ENCODE peak calls at places on chromosomes 16 and 17, in four cellular contexts. N is thoracic aorta, H is aorta, L is GM23338. Y is an unnamed sample.
A peak's percentile ranks its signal among the peaks of the same experiment; 100 is the strongest.

GRCh38 chr17:43645765-43646481 is 15.8 kb downstream of the MEOX1 start:
- DNase-seq in H (peak; percentile 92), L (peak; percentile 62), N (peak; percentile 23), Y (no peak)

GRCh38 chr17:9890124-9890523 is 14.9 kb downstream of the RCVRN start:
- DNase-seq in L (peak; percentile 88), H (no peak), N (no peak), Y (peak; percentile 35)

GRCh38 chr16:76941091-76941490 is 249.9 kb upstream of the MON1B start:
- DNase-seq in N (no peak), L (no peak), H (no peak), Y (no peak)

GRCh38 chr16:67104845-67105244 is 4.9 kb upstream of the PHAF1 start:
- DNase-seq in N (no peak), L (no peak), H (no peak), Y (no peak)

GRCh38 chr17:75909812-75910274 is 5.2 kb upstream of the MRPL38 start:
- DNase-seq in H (no peak), N (no peak), L (no peak), Y (no peak)

GRCh38 chr17:40339068-40339699 is 25.4 kb downstream of the GJD3 start:
- DNase-seq in H (no peak), L (no peak), N (no peak), Y (peak; percentile 61)

GRCh38 chr17:11814655-11815262 is 182.5 kb downstream of the ZNF18 start:
- DNase-seq in H (no peak), L (no peak), N (no peak), Y (no peak)

GRCh38 chr16:73172621-73173312 is 124.8 kb upstream of the ZFHX3 start:
- DNase-seq in N (no peak), H (peak; percentile 93), L (peak; percentile 70), Y (peak; percentile 68)

GRCh38 chr17:12395733-12396354 is 269.8 kb upstream of the MYOCD start:
- DNase-seq in L (peak; percentile 78), H (no peak), N (no peak), Y (peak; percentile 48)

GRCh38 chr16:58011652-58012051 is 10.4 kb downstream of the USB1 start:
- DNase-seq in H (no peak), N (no peak), L (no peak), Y (no peak)

GRCh38 chr17:51079049-51079448 is 41.6 kb downstream of the SPAG9 start:
- DNase-seq in N (no peak), H (no peak), L (no peak), Y (no peak)

GRCh38 chr16:13896543-13897182 is 23.3 kb upstream of the ERCC4 start:
- DNase-seq in N (no peak), H (no peak), L (peak; percentile 39), Y (no peak)

GRCh38 chr16:4288148-4288921 is 15.5 kb upstream of the TFAP4 start:
- DNase-seq in L (peak; percentile 97), N (no peak), H (peak; percentile 94), Y (peak; percentile 83)

GRCh38 chr17:45934044-45934979 is 40.0 kb downstream of the MAPT start:
- DNase-seq in H (no peak), N (no peak), L (no peak), Y (no peak)

GRCh38 chr17:56593741-56594527 is 435 bp downstream of the NOG start:
- DNase-seq in L (peak; percentile 45), N (no peak), H (peak; percentile 85), Y (peak; percentile 76)

GRCh38 chr17:63479495-63480184 is 2.8 kb downstream of the ACE start:
- DNase-seq in N (no peak), H (peak; percentile 30), L (no peak), Y (no peak)

GRCh38 chr17:37743612-37743874 is 1.3 kb downstream of the HNF1B start:
- DNase-seq in H (no peak), L (no peak), N (no peak), Y (no peak)

GRCh38 chr17:49958723-49959122 is 10.3 kb upstream of the DLX4 start:
- DNase-seq in L (no peak), N (no peak), H (no peak), Y (no peak)

GRCh38 chr17:77737442-77738265 is 220.8 kb upstream of the TNRC6C start:
- DNase-seq in H (no peak), N (no peak), L (no peak), Y (no peak)

GRCh38 chr16:57736419-57737281 is 1.1 kb downstream of the KATNB1 start:
- DNase-seq in H (no peak), L (peak; percentile 73), N (no peak), Y (peak; percentile 72)

GRCh38 chr16:988465-989353 is 7.1 kb downstream of the SOX8 start:
- DNase-seq in L (no peak), N (no peak), H (no peak), Y (peak; percentile 72)

GRCh38 chr16:19389246-19389645 is 28.4 kb upstream of the TMC5 start:
- DNase-seq in L (peak; percentile 89), H (no peak), N (no peak), Y (peak; percentile 56)

GRCh38 chr17:55897301-55897700 is 146.4 kb downstream of the PCTP start:
- DNase-seq in N (no peak), H (no peak), L (no peak), Y (no peak)

GRCh38 chr17:59331929-59332889 is 754 bp downstream of the YPEL2 start:
- DNase-seq in L (peak; percentile 52), N (no peak), H (peak; percentile 90), Y (no peak)

GRCh38 chr17:35087731-35088646 is 24.5 kb upstream of the RFFL start:
- DNase-seq in H (peak; percentile 84), L (peak; percentile 58), N (no peak), Y (peak; percentile 58)

GRCh38 chr16:65509172-65509571 is 387.3 kb upstream of the CDH11 start:
- DNase-seq in H (no peak), N (no peak), L (no peak), Y (no peak)

GRCh38 chr16:51131619-51132018 is 19.5 kb downstream of the SALL1 start:
- DNase-seq in H (no peak), N (no peak), L (no peak), Y (no peak)

GRCh38 chr16:12131755-12132154 is 155.2 kb downstream of the SNX29 start:
- DNase-seq in H (no peak), L (no peak), N (no peak), Y (no peak)

GRCh38 chr17:30449480-30449879 is 27.7 kb upstream of the GOSR1 start:
- DNase-seq in H (no peak), L (no peak), N (no peak), Y (no peak)

GRCh38 chr16:10749680-10750035 is 6.0 kb downstream of the NUBP1 start:
- DNase-seq in N (no peak), H (peak; percentile 55), L (no peak), Y (no peak)

GRCh38 chr17:10192500-10192899 is 5.9 kb downstream of the GAS7 start:
- DNase-seq in N (no peak), H (peak; percentile 5), L (no peak), Y (no peak)

GRCh38 chr17:28626818-28627217 is 12.8 kb upstream of the RSKR start:
- DNase-seq in H (peak; percentile 9), N (no peak), L (no peak), Y (no peak)

GRCh38 chr16:89922884-89923639 is at the start of gene TUBB3:
- DNase-seq in L (peak; percentile 91), N (no peak), H (peak; percentile 90), Y (peak; percentile 76)

GRCh38 chr17:1070411-1070810 is 73.5 kb downstream of the TIMM22 start:
- DNase-seq in N (no peak), L (no peak), H (peak; percentile 68), Y (no peak)

GRCh38 chr16:23059433-23059832 is 89.8 kb downstream of the USP31 start:
- DNase-seq in H (no peak), L (peak; percentile 34), N (no peak), Y (no peak)

GRCh38 chr16:23064642-23065041 is 84.6 kb downstream of the USP31 start:
- DNase-seq in N (no peak), H (no peak), L (no peak), Y (no peak)

GRCh38 chr16:23060458-23061320 is 88.6 kb downstream of the USP31 start:
- DNase-seq in N (peak; percentile 45), L (peak; percentile 87), H (no peak), Y (peak; percentile 44)

GRCh38 chr16:23061669-23062068 is 87.6 kb downstream of the USP31 start:
- DNase-seq in N (no peak), L (no peak), H (no peak), Y (no peak)

DNA sequence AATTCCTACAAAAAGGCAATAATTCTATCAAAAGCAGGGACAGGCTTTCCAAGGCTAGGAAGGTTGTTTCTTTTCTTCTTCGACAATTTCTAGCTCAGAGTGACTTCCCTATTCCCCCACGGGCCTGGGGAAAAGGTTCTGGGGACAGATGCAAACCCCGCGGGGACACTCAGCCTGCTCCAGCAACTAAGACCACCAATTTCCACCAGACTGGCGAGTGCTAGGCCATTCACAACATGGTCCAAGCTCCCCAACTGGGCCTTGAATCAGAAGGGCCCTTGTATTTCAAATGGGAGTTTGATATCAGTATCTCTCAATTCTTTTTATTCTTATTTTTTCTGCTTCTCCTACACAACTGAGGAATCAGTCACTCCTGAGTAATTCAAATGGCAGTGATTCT is 86.7 kb downstream of the USP31 start:
- DNase-seq in L (no peak), N (no peak), H (no peak), Y (no peak)
- H3K27ac ChIP-seq in L (peak overlapping the region; percentile 65), N (no peak overlapping the region), H (no peak overlapping the region), Y (no peak overlapping the region)

DNA sequence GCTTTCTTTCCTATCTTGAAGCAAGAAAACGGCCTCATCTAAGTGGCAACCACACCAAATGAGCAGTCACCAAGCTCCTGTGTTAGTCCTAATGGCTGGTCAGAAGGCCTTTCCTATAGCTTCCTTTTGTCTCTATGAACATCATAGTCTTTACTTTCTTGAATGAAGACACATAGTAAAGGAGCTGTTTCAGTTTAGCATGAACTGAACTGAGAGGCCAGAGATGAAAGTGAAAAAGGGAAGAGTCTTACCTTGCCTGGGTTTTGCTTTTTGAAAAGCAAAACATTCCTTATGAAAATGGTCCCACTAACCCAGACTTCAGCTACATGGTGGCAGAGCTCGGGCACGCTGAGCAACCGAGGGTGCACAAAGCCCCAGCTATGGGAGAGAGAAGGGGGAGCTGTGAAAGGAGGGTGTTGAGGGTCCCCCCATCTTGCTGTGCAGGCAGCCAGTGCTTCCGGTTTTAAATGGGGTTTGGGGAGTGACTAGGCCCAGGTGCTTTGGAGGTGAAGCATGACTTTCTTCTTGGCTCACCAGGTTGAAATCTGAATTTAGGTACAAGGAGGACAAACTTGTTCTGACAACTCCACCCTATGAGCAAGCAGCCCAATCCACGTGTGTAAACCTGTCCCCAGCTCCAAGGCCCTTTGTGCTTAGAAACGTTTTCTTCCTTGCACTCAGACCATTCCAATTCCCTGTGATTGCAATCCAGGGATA is 9.1 kb upstream of the PSMC3IP start:
- DNase-seq in N (no peak), L (no peak), H (no peak), Y (no peak)
- H3K36me3 ChIP-seq in N (peaks cover 78% of the 10 kb centered on the region), L (peaks cover 29% of the 10 kb centered on the region), H (peaks cover 21% of the 10 kb centered on the region), Y (peaks cover 20% of the 10 kb centered on the region)

GRCh38 chr17:16037636-16038035 is 38.0 kb downstream of the TTC19 start:
- DNase-seq in L (no peak), N (no peak), H (no peak), Y (no peak)
- H3K27ac ChIP-seq in L (no peak overlapping the region), N (no peak overlapping the region), H (no peak overlapping the region), Y (no peak overlapping the region)

GRCh38 chr16:81687183-81687456 is 92.0 kb upstream of the PLCG2 start:
- DNase-seq in H (no peak), N (no peak), L (no peak), Y (no peak)
- H3K36me3 ChIP-seq in H (no peaks in the 10 kb centered on the region), N (peaks cover 5% of the 10 kb centered on the region), L (no peaks in the 10 kb centered on the region), Y (no peaks in the 10 kb centered on the region)

Y was measured in SJCRH30.